ENCODE peak calls at places on chromosomes 7 and 10, in eight cellular contexts. One of them, this sample, is unnamed.

GRCh38 chr7:30510124-30511074 is 5.8 kb upstream of the GGCT start:
- DNase-seq in AG09309: no peak
- DNase-seq in GM06990: no peak
- DNase-seq in CD4-positive, alpha-beta T cell: no peak
- DNase-seq in cardiac fibroblast: peak; percentile 73
- DNase-seq in IMR-90: peak; percentile 44
- DNase-seq in transverse colon: peak; percentile 28
- DNase-seq in right atrium auricular region: no peak
- DNase-seq in this sample: no peak

GRCh38 chr7:513521-514166 is 6.0 kb downstream of the PDGFA start:
- DNase-seq in AG09309: no peak
- DNase-seq in cardiac fibroblast: peak; percentile 83
- DNase-seq in right atrium auricular region: no peak
- DNase-seq in transverse colon: no peak
- DNase-seq in GM06990: no peak
- DNase-seq in CD4-positive, alpha-beta T cell: no peak
- DNase-seq in IMR-90: peak; percentile 54
- DNase-seq in this sample: no peak

GRCh38 chr10:70034252-70034651 is 18.4 kb upstream of the MACROH2A2 start:
- DNase-seq in transverse colon: no peak
- DNase-seq in GM06990: no peak
- DNase-seq in AG09309: no peak
- DNase-seq in CD4-positive, alpha-beta T cell: no peak
- DNase-seq in IMR-90: no peak
- DNase-seq in right atrium auricular region: no peak
- DNase-seq in cardiac fibroblast: no peak
- DNase-seq in this sample: no peak

GRCh38 chr10:123156091-123156490 is 1.9 kb downstream of the BUB3 start:
- DNase-seq in IMR-90: peak; percentile 53
- DNase-seq in GM06990: no peak
- DNase-seq in cardiac fibroblast: peak; percentile 85
- DNase-seq in right atrium auricular region: no peak
- DNase-seq in CD4-positive, alpha-beta T cell: no peak
- DNase-seq in transverse colon: no peak
- DNase-seq in AG09309: peak; percentile 10
- DNase-seq in this sample: no peak

GRCh38 chr10:6044651-6045599 is 17.2 kb downstream of the IL2RA start:
- DNase-seq in cardiac fibroblast: no peak
- DNase-seq in GM06990: peak; percentile 45
- DNase-seq in right atrium auricular region: no peak
- DNase-seq in CD4-positive, alpha-beta T cell: no peak
- DNase-seq in AG09309: no peak
- DNase-seq in IMR-90: no peak
- DNase-seq in transverse colon: no peak
- DNase-seq in this sample: peak; percentile 42

GRCh38 chr7:81158189-81158588 is 239.3 kb upstream of the SEMA3C start:
- DNase-seq in transverse colon: no peak
- DNase-seq in CD4-positive, alpha-beta T cell: no peak
- DNase-seq in AG09309: no peak
- DNase-seq in IMR-90: no peak
- DNase-seq in cardiac fibroblast: no peak
- DNase-seq in GM06990: no peak
- DNase-seq in right atrium auricular region: no peak
- DNase-seq in this sample: no peak

GRCh38 chr7:111931016-111931517 is 275.1 kb downstream of the DOCK4 start:
- DNase-seq in transverse colon: no peak
- DNase-seq in right atrium auricular region: no peak
- DNase-seq in cardiac fibroblast: peak; percentile 32
- DNase-seq in AG09309: peak; percentile 18
- DNase-seq in GM06990: no peak
- DNase-seq in IMR-90: peak; percentile 75
- DNase-seq in CD4-positive, alpha-beta T cell: no peak
- DNase-seq in this sample: no peak

GRCh38 chr10:86520871-86521619 is 547 bp downstream of the WAPL start:
- DNase-seq in IMR-90: peak; percentile 42
- DNase-seq in cardiac fibroblast: peak; percentile 68
- DNase-seq in CD4-positive, alpha-beta T cell: peak; percentile 21
- DNase-seq in transverse colon: peak; percentile 66
- DNase-seq in AG09309: no peak
- DNase-seq in GM06990: peak; percentile 54
- DNase-seq in right atrium auricular region: no peak
- DNase-seq in this sample: no peak

GRCh38 chr7:99624487-99624886 is 7.7 kb downstream of the ZSCAN25 start:
- DNase-seq in transverse colon: peak; percentile 34
- DNase-seq in GM06990: no peak
- DNase-seq in cardiac fibroblast: no peak
- DNase-seq in CD4-positive, alpha-beta T cell: peak; percentile 78
- DNase-seq in IMR-90: no peak
- DNase-seq in right atrium auricular region: peak; percentile 28
- DNase-seq in AG09309: no peak
- DNase-seq in this sample: peak; percentile 61

GRCh38 chr7:151695856-151696555 is 176.3 kb upstream of the RHEB start:
- DNase-seq in cardiac fibroblast: no peak
- DNase-seq in CD4-positive, alpha-beta T cell: no peak
- DNase-seq in right atrium auricular region: no peak
- DNase-seq in AG09309: no peak
- DNase-seq in IMR-90: no peak
- DNase-seq in transverse colon: no peak
- DNase-seq in GM06990: no peak
- DNase-seq in this sample: no peak

GRCh38 chr10:132095403-132096113 is 29.8 kb downstream of the JAKMIP3 start:
- DNase-seq in cardiac fibroblast: no peak
- DNase-seq in transverse colon: no peak
- DNase-seq in CD4-positive, alpha-beta T cell: no peak
- DNase-seq in AG09309: no peak
- DNase-seq in GM06990: no peak
- DNase-seq in right atrium auricular region: peak; percentile 36
- DNase-seq in IMR-90: no peak
- DNase-seq in this sample: peak; percentile 58

GRCh38 chr10:104288355-104288754 is 19.4 kb downstream of the GSTO2 start:
- DNase-seq in GM06990: no peak
- DNase-seq in CD4-positive, alpha-beta T cell: no peak
- DNase-seq in IMR-90: no peak
- DNase-seq in cardiac fibroblast: peak; percentile 60
- DNase-seq in right atrium auricular region: no peak
- DNase-seq in transverse colon: no peak
- DNase-seq in AG09309: no peak
- DNase-seq in this sample: no peak

GRCh38 chr7:101960985-101961708 is 143.7 kb downstream of the CUX1 start:
- DNase-seq in cardiac fibroblast: no peak
- DNase-seq in AG09309: no peak
- DNase-seq in GM06990: no peak
- DNase-seq in transverse colon: no peak
- DNase-seq in IMR-90: no peak
- DNase-seq in CD4-positive, alpha-beta T cell: no peak
- DNase-seq in right atrium auricular region: no peak
- DNase-seq in this sample: no peak

GRCh38 chr7:127652333-127653248 is 597 bp downstream of the SND1 start:
- DNase-seq in cardiac fibroblast: peak; percentile 58
- DNase-seq in AG09309: no peak
- DNase-seq in right atrium auricular region: no peak
- DNase-seq in IMR-90: peak; percentile 62
- DNase-seq in CD4-positive, alpha-beta T cell: no peak
- DNase-seq in transverse colon: no peak
- DNase-seq in GM06990: no peak
- DNase-seq in this sample: peak; percentile 70

GRCh38 chr10:121243003-121243898 is 355.0 kb downstream of the FGFR2 start:
- DNase-seq in cardiac fibroblast: no peak
- DNase-seq in CD4-positive, alpha-beta T cell: no peak
- DNase-seq in IMR-90: no peak
- DNase-seq in AG09309: no peak
- DNase-seq in GM06990: no peak
- DNase-seq in right atrium auricular region: no peak
- DNase-seq in transverse colon: no peak
- DNase-seq in this sample: no peak

GRCh38 chr7:2399848-2400587 is 3.4 kb upstream of the CHST12 start:
- DNase-seq in cardiac fibroblast: peak; percentile 94
- DNase-seq in GM06990: no peak
- DNase-seq in CD4-positive, alpha-beta T cell: no peak
- DNase-seq in AG09309: peak; percentile 89
- DNase-seq in IMR-90: peak; percentile 95
- DNase-seq in transverse colon: peak; percentile 75
- DNase-seq in right atrium auricular region: peak; percentile 90
- DNase-seq in this sample: no peak

GRCh38 chr10:49119746-49120145 is 4.4 kb upstream of the VSTM4 start:
- DNase-seq in AG09309: no peak
- DNase-seq in transverse colon: no peak
- DNase-seq in CD4-positive, alpha-beta T cell: no peak
- DNase-seq in cardiac fibroblast: no peak
- DNase-seq in GM06990: no peak
- DNase-seq in IMR-90: peak; percentile 54
- DNase-seq in right atrium auricular region: no peak
- DNase-seq in this sample: no peak

GRCh38 chr7:372939-373791 is 83.2 kb downstream of the FOXL3 start:
- DNase-seq in IMR-90: no peak
- DNase-seq in AG09309: no peak
- DNase-seq in transverse colon: peak; percentile 65
- DNase-seq in CD4-positive, alpha-beta T cell: no peak
- DNase-seq in GM06990: no peak
- DNase-seq in cardiac fibroblast: no peak
- DNase-seq in right atrium auricular region: no peak
- DNase-seq in this sample: no peak

GRCh38 chr10:78578929-78579328 is 489.8 kb upstream of the ZMIZ1 start:
- DNase-seq in cardiac fibroblast: peak; percentile 29
- DNase-seq in CD4-positive, alpha-beta T cell: no peak
- DNase-seq in AG09309: no peak
- DNase-seq in GM06990: no peak
- DNase-seq in right atrium auricular region: no peak
- DNase-seq in transverse colon: no peak
- DNase-seq in IMR-90: peak; percentile 43
- DNase-seq in this sample: no peak

GRCh38 chr10:98125940-98126631 is 8.4 kb upstream of the R3HCC1L start:
- DNase-seq in transverse colon: no peak
- DNase-seq in cardiac fibroblast: peak; percentile 26
- DNase-seq in AG09309: no peak
- DNase-seq in right atrium auricular region: no peak
- DNase-seq in CD4-positive, alpha-beta T cell: no peak
- DNase-seq in GM06990: no peak
- DNase-seq in IMR-90: no peak
- DNase-seq in this sample: no peak

GRCh38 chr10:130484131-130484911 is 348.1 kb downstream of the GLRX3 start:
- DNase-seq in GM06990: no peak
- DNase-seq in IMR-90: no peak
- DNase-seq in AG09309: no peak
- DNase-seq in transverse colon: no peak
- DNase-seq in cardiac fibroblast: no peak
- DNase-seq in CD4-positive, alpha-beta T cell: no peak
- DNase-seq in right atrium auricular region: no peak
- DNase-seq in this sample: no peak
- TF ChIP-seq CTCF in GM06990: no peak
- TF ChIP-seq CTCF in IMR-90: no peak
- TF ChIP-seq CTCF in AG09309: no peak
- TF ChIP-seq CTCF in transverse colon: no peak
- TF ChIP-seq CTCF in cardiac fibroblast: no peak
- TF ChIP-seq CTCF in CD4-positive, alpha-beta T cell: no peak
- TF ChIP-seq CTCF in right atrium auricular region: no peak
- TF ChIP-seq CTCF in this sample: no peak

GRCh38 chr7:157397751-157398691 is 61.2 kb downstream of the DNAJB6 start:
- DNase-seq in cardiac fibroblast: peak; percentile 82
- DNase-seq in right atrium auricular region: peak; percentile 73
- DNase-seq in CD4-positive, alpha-beta T cell: no peak
- DNase-seq in IMR-90: peak; percentile 81
- DNase-seq in transverse colon: peak; percentile 25
- DNase-seq in AG09309: peak; percentile 55
- DNase-seq in GM06990: no peak
- DNase-seq in this sample: no peak
- TF ChIP-seq CTCF in cardiac fibroblast: peak; percentile 69
- TF ChIP-seq CTCF in right atrium auricular region: peak; percentile 16
- TF ChIP-seq CTCF in CD4-positive, alpha-beta T cell: peak; percentile 15
- TF ChIP-seq CTCF in IMR-90: peak; percentile 47
- TF ChIP-seq CTCF in transverse colon: no peak
- TF ChIP-seq CTCF in AG09309: peak; percentile 66
- TF ChIP-seq CTCF in GM06990: peak; percentile 45
- TF ChIP-seq CTCF in this sample: peak; percentile 69

DNA sequence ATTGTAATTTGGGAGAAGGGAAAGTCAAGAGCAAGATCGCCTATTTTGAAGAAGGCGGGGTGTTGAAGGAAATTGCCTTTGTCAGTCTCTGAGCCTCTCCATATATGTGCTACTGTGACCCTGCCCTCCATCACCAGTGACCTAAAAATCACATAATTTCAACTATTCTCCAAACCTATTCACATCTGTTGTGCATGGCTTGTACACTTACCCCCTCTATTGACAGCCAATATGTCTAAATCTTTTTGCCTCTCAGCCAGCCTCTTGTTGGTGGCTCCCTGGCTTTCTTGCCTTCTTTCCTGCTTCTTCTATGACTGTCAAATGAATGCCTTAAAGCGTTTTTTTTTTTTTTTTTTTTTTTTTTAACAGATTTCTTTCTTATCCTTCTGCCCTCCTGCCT is 295.6 kb downstream of the AUTS2 start:
- DNase-seq in AG09309: no peak
- DNase-seq in GM06990: no peak
- DNase-seq in IMR-90: no peak
- DNase-seq in transverse colon: no peak
- DNase-seq in right atrium auricular region: no peak
- DNase-seq in cardiac fibroblast: peak; percentile 18
- DNase-seq in CD4-positive, alpha-beta T cell: no peak
- DNase-seq in this sample: no peak
- TF ChIP-seq CTCF in AG09309: peak; percentile 24
- TF ChIP-seq CTCF in GM06990: peak; percentile 59
- TF ChIP-seq CTCF in IMR-90: no peak
- TF ChIP-seq CTCF in transverse colon: no peak
- TF ChIP-seq CTCF in right atrium auricular region: no peak
- TF ChIP-seq CTCF in cardiac fibroblast: peak; percentile 25
- TF ChIP-seq CTCF in CD4-positive, alpha-beta T cell: no peak
- TF ChIP-seq CTCF in this sample: peak; percentile 53

DNA sequence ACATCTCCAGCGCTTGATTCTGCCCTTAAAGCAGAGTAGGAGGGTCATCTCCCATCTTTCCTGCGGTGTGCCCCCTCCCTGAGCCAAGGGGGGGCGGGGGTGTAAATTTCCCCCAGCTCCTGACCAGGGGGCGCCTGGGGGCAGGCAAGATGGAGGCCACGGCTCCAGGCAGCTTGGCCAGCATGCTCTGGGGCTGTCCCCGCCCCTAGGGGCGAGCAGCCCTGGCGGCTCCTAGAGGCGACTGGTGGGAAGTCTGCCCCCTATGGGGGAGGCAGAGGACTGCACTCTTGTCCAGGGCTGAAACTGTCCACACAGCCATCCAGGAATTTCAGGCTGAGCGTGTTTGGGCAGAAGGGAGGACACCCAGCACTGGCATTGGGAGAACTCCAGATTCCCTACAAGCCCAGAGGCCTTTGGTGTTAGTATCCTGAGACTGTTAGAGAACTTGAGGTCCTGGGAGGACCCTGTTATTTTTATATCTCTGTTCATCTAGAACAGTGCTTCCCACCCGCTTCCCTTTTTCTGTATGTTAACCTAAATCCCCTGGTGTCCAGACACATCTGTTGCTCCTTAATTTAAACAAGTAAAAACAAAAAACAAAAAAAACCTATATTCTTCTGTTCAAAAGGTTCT is 4.6 kb downstream of the STRA8 start:
- DNase-seq in IMR-90: no peak
- DNase-seq in transverse colon: no peak
- DNase-seq in right atrium auricular region: no peak
- DNase-seq in GM06990: no peak
- DNase-seq in AG09309: no peak
- DNase-seq in cardiac fibroblast: no peak
- DNase-seq in CD4-positive, alpha-beta T cell: no peak
- DNase-seq in this sample: no peak
- TF ChIP-seq CTCF in IMR-90: peak; percentile 21
- TF ChIP-seq CTCF in transverse colon: no peak
- TF ChIP-seq CTCF in right atrium auricular region: no peak
- TF ChIP-seq CTCF in GM06990: peak; percentile 43
- TF ChIP-seq CTCF in AG09309: peak; percentile 43
- TF ChIP-seq CTCF in cardiac fibroblast: peak; percentile 56
- TF ChIP-seq CTCF in CD4-positive, alpha-beta T cell: no peak
- TF ChIP-seq CTCF in this sample: peak; percentile 68